ENCODE peak calls at places on chromosomes 2 and 18, in six cellular contexts. F is heart left ventricle, D is left ventricle myocardium inferior, O is HCT116, I is A549, A is endothelial cell of umbilical vein. S is an unnamed sample.

GRCh38 chr2:146665801-146666200 is 1179.0 kb upstream of the ACVR2A start:
- DNase-seq in F (no peak), D (no peak), O (no peak), I (no peak), A (no peak), S (no peak)

GRCh38 chr2:121890041-121890440 is 134.6 kb downstream of the TSN start:
- DNase-seq in F (no peak), D (no peak), O (no peak), I (no peak), A (no peak), S (peak; percentile 9)

GRCh38 chr2:202815548-202816420 is 55.8 kb downstream of the ICA1L start:
- DNase-seq in F (no peak), D (no peak), O (no peak), I (no peak), A (no peak), S (no peak)

GRCh38 chr18:4017479-4017878 is 437.6 kb downstream of the DLGAP1 start:
- DNase-seq in F (no peak), D (no peak), O (peak; percentile 38), I (peak; percentile 54), A (no peak), S (peak; percentile 61)

GRCh38 chr2:211085056-211085680 is 528.8 kb downstream of the CPS1 start:
- DNase-seq in F (no peak), D (no peak), O (peak; percentile 44), I (peak; percentile 33), A (peak; percentile 43), S (peak; percentile 36)

GRCh38 chr2:196137271-196137670 is 34.1 kb downstream of the STK17B start:
- DNase-seq in F (no peak), D (no peak), O (no peak), I (no peak), A (no peak), S (no peak)

GRCh38 chr18:11607897-11608296 is 1.5 kb upstream of the SLC35G4 start:
- DNase-seq in F (no peak), D (no peak), O (no peak), I (no peak), A (no peak), S (no peak)

GRCh38 chr2:184646177-184646576 is 47.8 kb downstream of the ZNF804A start:
- DNase-seq in F (no peak), D (no peak), O (no peak), I (no peak), A (no peak), S (peak; percentile 4)

GRCh38 chr2:127853667-127854066 is 4.3 kb downstream of the POLR2D start:
- DNase-seq in F (no peak), D (no peak), O (no peak), I (no peak), A (no peak), S (no peak)

GRCh38 chr18:8895987-8896619 is 190.7 kb downstream of the MTCL1 start:
- DNase-seq in F (no peak), D (no peak), O (no peak), I (no peak), A (no peak), S (no peak)

GRCh38 chr2:64065516-64065915 is 46.3 kb upstream of the VPS54 start:
- DNase-seq in F (no peak), D (no peak), O (no peak), I (no peak), A (no peak), S (no peak)

GRCh38 chr2:64063924-64064331 is 44.7 kb upstream of the VPS54 start:
- DNase-seq in F (no peak), D (no peak), O (no peak), I (no peak), A (peak; percentile 89), S (no peak)

GRCh38 chr2:64062840-64063239 is 43.6 kb upstream of the VPS54 start:
- DNase-seq in F (no peak), D (no peak), O (no peak), I (peak; percentile 31), A (peak; percentile 65), S (peak; percentile 64)

GRCh38 chr2:64063454-64063853 is 44.2 kb upstream of the VPS54 start:
- DNase-seq in F (no peak), D (no peak), O (no peak), I (no peak), A (peak; percentile 29), S (no peak)

GRCh38 chr2:64067326-64067725 is 48.1 kb upstream of the VPS54 start:
- DNase-seq in F (no peak), D (no peak), O (no peak), I (no peak), A (no peak), S (no peak)
- TF ChIP-seq CTCF in F (no peak), D (no peak), O (no peak), I (no peak), A (no peak), S (no peak)

DNA sequence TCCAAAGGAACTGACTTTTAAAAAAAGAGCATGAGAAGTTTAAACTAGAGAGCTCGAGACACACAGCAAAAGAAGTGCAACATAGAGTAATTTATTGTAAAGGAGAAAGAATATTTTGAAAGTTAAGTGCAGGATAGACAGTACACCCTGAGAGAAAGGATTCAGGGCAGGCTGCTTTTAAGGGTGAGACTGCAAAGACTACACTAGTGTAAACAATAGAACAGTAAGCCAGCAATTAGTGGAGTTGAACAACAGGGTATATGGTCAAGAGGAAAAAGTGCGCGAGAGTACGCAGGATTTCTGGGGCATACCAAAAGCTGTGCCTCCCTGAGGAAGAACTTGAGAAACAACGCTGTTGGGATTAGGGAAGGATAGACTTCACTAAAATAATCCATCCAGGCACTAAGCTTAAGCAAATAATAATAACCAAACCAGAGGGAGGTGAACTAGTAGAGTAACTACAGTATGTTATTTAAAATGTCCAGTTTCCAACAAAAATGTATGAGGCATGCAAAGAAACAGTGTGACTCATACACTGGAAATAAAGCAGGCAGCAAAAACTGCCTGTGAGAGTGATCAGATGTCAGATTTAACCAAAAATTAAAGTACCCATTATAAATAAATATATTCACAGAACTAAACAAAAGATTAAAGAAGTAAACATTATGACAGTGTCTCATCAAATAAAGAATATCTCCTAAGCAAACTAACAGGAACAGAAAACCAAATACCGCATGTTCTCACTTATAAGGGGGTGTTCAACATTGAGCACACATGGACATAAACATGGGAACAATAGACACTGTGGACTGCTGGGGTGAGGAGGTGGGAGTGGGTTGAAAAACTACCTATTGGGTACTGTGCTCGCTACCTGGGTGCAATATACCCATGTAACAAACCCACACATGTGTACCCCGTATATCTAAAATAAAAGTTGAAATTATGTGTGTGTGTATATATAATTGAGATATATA is 40.5 kb upstream of the EMILIN2 start:
- DNase-seq in F (no peak), D (no peak), O (no peak), I (no peak), A (peak; percentile 18), S (no peak)
- H3K4me3 ChIP-seq in F (no peak overlapping the region), D (no peak overlapping the region), O (no peak overlapping the region), I (no peak overlapping the region), A (no peak overlapping the region), S (no peak overlapping the region)

GRCh38 chr2:53711271-53711780 is 56.3 kb upstream of the CHAC2 start:
- DNase-seq in F (no peak), D (no peak), O (no peak), I (no peak), A (no peak), S (no peak)

DNA sequence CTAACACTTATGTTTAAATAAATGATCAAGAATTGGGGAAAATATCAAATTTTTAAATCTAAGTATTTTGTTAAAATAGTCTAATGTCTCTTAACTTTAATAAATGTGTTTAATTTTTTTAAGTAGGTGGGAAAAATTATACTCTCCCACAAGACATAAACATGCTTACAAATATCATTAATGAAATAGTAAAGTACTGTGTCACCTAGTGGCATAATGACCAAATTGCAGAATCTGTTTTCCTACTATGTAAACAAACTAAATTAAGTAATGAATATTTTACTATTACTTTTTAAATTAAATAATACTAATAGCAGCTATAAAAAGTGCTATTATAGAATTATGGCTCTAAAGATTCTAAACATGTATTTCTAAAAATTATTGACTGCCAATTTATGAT is 52.0 kb upstream of the CHAC2 start:
- DNase-seq in F (no peak), D (no peak), O (peak; percentile 12), I (peak; percentile 11), A (peak; percentile 39), S (peak; percentile 8)
- TF ChIP-seq CTCF in F (peak; percentile 48), D (peak; percentile 70), O (peak; percentile 33), I (peak; percentile 34), A (peak; percentile 18), S (peak; percentile 17)

GRCh38 chr2:16661536-16661935 is 4.1 kb downstream of the CYRIA start:
- DNase-seq in F (no peak), D (no peak), O (no peak), I (no peak), A (no peak), S (no peak)

GRCh38 chr2:16664052-16664731 is 1.4 kb downstream of the CYRIA start:
- DNase-seq in F (peak; percentile 73), D (no peak), O (no peak), I (peak; percentile 34), A (peak; percentile 78), S (peak; percentile 56)

GRCh38 chr2:16663121-16663905 is 2.3 kb downstream of the CYRIA start:
- DNase-seq in F (no peak), D (no peak), O (no peak), I (no peak), A (no peak), S (no peak)

GRCh38 chr2:16661936-16662335 is 3.7 kb downstream of the CYRIA start:
- DNase-seq in F (no peak), D (no peak), O (no peak), I (no peak), A (no peak), S (no peak)

GRCh38 chr2:16662440-16662839 is 3.2 kb downstream of the CYRIA start:
- DNase-seq in F (no peak), D (no peak), O (no peak), I (peak; percentile 16), A (peak; percentile 26), S (peak; percentile 40)
- H3K4me3 ChIP-seq in F (no peak overlapping the region), D (no peak overlapping the region), O (no peak overlapping the region), I (no peak overlapping the region), A (no peak overlapping the region), S (no peak overlapping the region)

DNA sequence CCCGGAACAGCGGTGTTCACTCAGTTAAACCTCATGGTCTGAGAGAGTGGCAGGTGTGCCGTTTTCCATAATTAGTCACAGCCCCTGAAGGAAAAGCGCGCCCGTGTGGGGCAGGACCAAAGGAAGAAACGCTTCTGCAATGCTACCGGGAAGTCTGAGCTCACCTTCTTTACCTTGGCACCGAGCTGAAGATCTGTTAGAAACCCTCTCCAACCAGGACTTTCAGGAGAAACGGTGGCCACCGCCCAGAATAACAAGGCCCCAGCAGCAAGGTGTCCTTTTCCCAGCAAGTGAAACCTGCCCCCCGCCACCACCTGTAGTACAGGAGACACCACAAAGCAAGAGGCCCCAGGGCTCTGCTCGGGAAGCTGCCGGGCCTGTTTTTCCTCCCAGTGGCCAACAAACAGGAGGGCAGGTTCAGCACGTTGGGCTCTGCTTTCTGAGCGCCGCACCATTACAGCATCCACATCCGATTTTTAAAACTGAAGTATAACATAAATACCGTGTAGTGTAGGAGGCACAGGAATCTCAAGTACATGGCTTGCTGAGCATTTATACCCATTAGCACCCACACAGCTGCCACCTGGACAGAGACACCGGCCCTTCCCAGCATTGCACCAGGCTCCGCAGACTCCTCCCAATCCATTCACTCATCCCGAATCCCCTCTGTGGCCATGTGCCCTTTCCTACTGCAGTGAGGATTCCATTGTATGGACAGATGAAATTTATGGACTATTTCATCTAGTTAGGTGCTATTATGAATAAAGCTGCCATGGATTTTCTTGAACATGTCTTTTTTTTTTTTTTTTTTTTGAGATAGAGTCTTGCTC is 121.8 kb upstream of the RIOK3 start:
- DNase-seq in F (no peak), D (no peak), O (no peak), I (no peak), A (no peak), S (no peak)
- TF ChIP-seq CTCF in F (no peak), D (no peak), O (no peak), I (no peak), A (no peak), S (no peak)

S was measured in GM12865.